ENCODE peak calls at places on chromosomes 2 and 18, in nine cellular contexts. J is GM23338; Z is GM23248; Y is GM12878; P is body of pancreas; C is left lung; X is HCT116; I is CD8-positive, alpha-beta T cell; W is left ventricle myocardium inferior. L is an unnamed sample. For H3K36me3, the result is how much of the 10 kb centered on the place peaks cover.

GRCh38 chr2:133667085-133667484 is 98.8 kb upstream of the NCKAP5 start:
- DNase-seq in I (no peak), W (no peak), Y (no peak), J (no peak), X (no peak), Z (peak), C (no peak), P (no peak), L (peak)

GRCh38 chr2:205411558-205411957 is 270.7 kb upstream of the NRP2 start:
- DNase-seq in W (no peak), Y (no peak), I (no peak), Z (no peak), X (no peak), J (no peak), C (no peak), P (peak), L (no peak)

GRCh38 chr2:44941551-44942234 is at the start of gene SIX3:
- DNase-seq in X (peak), W (no peak), C (no peak), Y (no peak), P (peak), J (peak), I (no peak), Z (peak), L (no peak)

GRCh38 chr2:213247566-213247965 is 36.7 kb upstream of the SPAG16 start:
- DNase-seq in X (no peak), C (no peak), J (no peak), P (no peak), W (no peak), I (no peak), Z (peak), Y (no peak), L (no peak)

GRCh38 chr18:70165936-70166335 is 39.6 kb downstream of the RTTN start:
- DNase-seq in P (no peak), I (no peak), Z (no peak), C (no peak), W (no peak), X (no peak), Y (peak), J (no peak), L (no peak)

GRCh38 chr2:152499411-152499810 is 164.4 kb downstream of the FMNL2 start:
- DNase-seq in W (no peak), C (no peak), I (no peak), Z (peak), X (no peak), P (no peak), J (no peak), Y (no peak), L (no peak)

GRCh38 chr2:60386436-60386835 is 167.0 kb downstream of the BCL11A start:
- DNase-seq in W (no peak), P (no peak), C (no peak), X (no peak), Y (no peak), I (no peak), Z (no peak), J (no peak), L (peak)

GRCh38 chr2:120738786-120739771 is 3.4 kb downstream of the GLI2 start:
- DNase-seq in C (no peak), W (no peak), Y (no peak), J (peak), P (no peak), I (peak), X (no peak), Z (no peak), L (no peak)

GRCh38 chr2:201271917-201272316 is 11.6 kb downstream of the CASP8 start:
- DNase-seq in X (no peak), J (no peak), C (no peak), W (no peak), P (no peak), Z (no peak), I (no peak), Y (no peak), L (no peak)

GRCh38 chr18:433960-434359 is 66.5 kb downstream of the COLEC12 start:
- DNase-seq in X (no peak), W (no peak), J (no peak), I (no peak), C (no peak), Z (peak), Y (no peak), P (no peak), L (no peak)

GRCh38 chr2:239526038-239526437 is 125.2 kb upstream of the HDAC4 start:
- DNase-seq in P (no peak), C (no peak), X (no peak), Y (no peak), J (no peak), I (no peak), Z (no peak), W (no peak), L (no peak)

GRCh38 chr2:159755788-159756187 is 42.2 kb downstream of the CD302 start:
- DNase-seq in Y (no peak), J (peak), P (no peak), C (no peak), I (no peak), W (no peak), X (peak), Z (peak), L (peak)

GRCh38 chr2:207711750-207712487 is 479 bp downstream of the CCNYL1 start:
- DNase-seq in J (peak), X (no peak), C (peak), Z (peak), W (peak), I (peak), P (peak), Y (no peak), L (peak)

GRCh38 chr2:190637903-190638618 is 10.8 kb upstream of the NAB1 start:
- DNase-seq in X (no peak), J (no peak), W (peak), Y (no peak), C (no peak), I (no peak), P (peak), Z (peak), L (peak)

GRCh38 chr2:237486819-237487448 is at the start of gene MLPH:
- DNase-seq in I (no peak), W (peak), Z (peak), J (peak), C (peak), X (no peak), P (peak), Y (no peak), L (no peak)

GRCh38 chr2:23594079-23594494 is 209.1 kb downstream of the KLHL29 start:
- DNase-seq in X (no peak), W (no peak), I (no peak), P (peak), J (no peak), C (no peak), Y (no peak), Z (no peak), L (no peak)

GRCh38 chr2:101777337-101777736 is 79.8 kb downstream of the MAP4K4 start:
- DNase-seq in Z (no peak), P (no peak), J (no peak), X (no peak), W (no peak), I (no peak), Y (no peak), C (no peak), L (no peak)

GRCh38 chr2:239811806-239812560 is 213.2 kb downstream of the NDUFA10 start:
- DNase-seq in J (no peak), Z (no peak), X (no peak), W (no peak), C (no peak), I (no peak), P (no peak), Y (no peak), L (no peak)

GRCh38 chr2:176677746-176678145 is 408.5 kb downstream of the MTX2 start:
- DNase-seq in J (no peak), I (no peak), W (no peak), P (no peak), Z (peak), Y (no peak), X (no peak), C (no peak), L (no peak)

GRCh38 chr2:97870396-97870843 is 125.3 kb downstream of the TMEM131 start:
- DNase-seq in J (no peak), C (no peak), W (no peak), Z (peak), Y (peak), P (no peak), X (peak), I (peak), L (peak)

GRCh38 chr2:21310493-21310892 is 186.7 kb downstream of the TDRD15 start:
- DNase-seq in I (no peak), Z (no peak), W (no peak), J (no peak), C (no peak), P (no peak), X (no peak), Y (no peak), L (no peak)

GRCh38 chr18:46167971-46168370 is 63.8 kb downstream of the HAUS1 start:
- DNase-seq in J (peak), Z (no peak), Y (peak), W (no peak), P (no peak), X (no peak), C (no peak), I (peak), L (no peak)

GRCh38 chr2:119429225-119430000 is 2.2 kb upstream of the TMEM37 start:
- DNase-seq in I (no peak), Y (peak), W (no peak), P (no peak), X (no peak), Z (peak), C (no peak), J (no peak), L (no peak)

GRCh38 chr2:156653670-156654069 is 217.5 kb downstream of the GPD2 start:
- DNase-seq in I (no peak), W (no peak), C (no peak), J (no peak), P (no peak), X (no peak), Y (no peak), Z (no peak), L (no peak)

GRCh38 chr2:46481541-46482193 is 2.3 kb downstream of the TMEM247 start:
- DNase-seq in W (no peak), Z (peak), I (no peak), P (no peak), X (no peak), C (no peak), J (no peak), Y (no peak), L (peak)

GRCh38 chr2:195737531-195738162 is 80.6 kb downstream of the SLC39A10 start:
- DNase-seq in X (no peak), Z (peak), I (no peak), C (no peak), W (no peak), P (no peak), J (no peak), Y (no peak), L (no peak)

GRCh38 chr2:95006661-95007060 is 18.8 kb upstream of the MAL start:
- DNase-seq in C (no peak), Z (no peak), I (no peak), P (no peak), W (no peak), J (no peak), Y (no peak), X (no peak), L (no peak)

GRCh38 chr2:134459706-134460406 is 206.0 kb downstream of the MGAT5 start:
- DNase-seq in Z (no peak), X (no peak), W (no peak), P (no peak), C (no peak), I (no peak), Y (no peak), J (no peak), L (no peak)

GRCh38 chr2:234996041-234996440 is 44.2 kb downstream of the SH3BP4 start:
- DNase-seq in I (no peak), C (no peak), J (peak), Z (no peak), Y (no peak), X (no peak), P (no peak), W (no peak), L (no peak)

GRCh38 chr2:11744631-11745394 is 1.6 kb upstream of the LPIN1 start:
- DNase-seq in Z (peak), P (peak), W (peak), X (peak), C (no peak), Y (no peak), J (peak), I (no peak), L (peak)

GRCh38 chr2:72255540-72255939 is 107.9 kb upstream of the CYP26B1 start:
- DNase-seq in I (no peak), Y (no peak), J (no peak), P (no peak), W (no peak), Z (no peak), C (no peak), X (no peak), L (no peak)

GRCh38 chr18:23547306-23547705 is 39.0 kb downstream of the NPC1 start:
- DNase-seq in P (no peak), I (no peak), Y (no peak), Z (no peak), J (no peak), C (no peak), W (no peak), X (peak), L (no peak)

GRCh38 chr2:199261221-199261620 is 196.5 kb downstream of the SATB2 start:
- DNase-seq in C (no peak), I (no peak), Y (no peak), Z (peak), J (no peak), P (no peak), W (no peak), X (peak), L (peak)

GRCh38 chr2:131081190-131081589 is 12.1 kb downstream of the FAM168B start:
- DNase-seq in C (no peak), Z (no peak), W (no peak), X (no peak), Y (no peak), P (no peak), J (no peak), I (no peak), L (no peak)

DNA sequence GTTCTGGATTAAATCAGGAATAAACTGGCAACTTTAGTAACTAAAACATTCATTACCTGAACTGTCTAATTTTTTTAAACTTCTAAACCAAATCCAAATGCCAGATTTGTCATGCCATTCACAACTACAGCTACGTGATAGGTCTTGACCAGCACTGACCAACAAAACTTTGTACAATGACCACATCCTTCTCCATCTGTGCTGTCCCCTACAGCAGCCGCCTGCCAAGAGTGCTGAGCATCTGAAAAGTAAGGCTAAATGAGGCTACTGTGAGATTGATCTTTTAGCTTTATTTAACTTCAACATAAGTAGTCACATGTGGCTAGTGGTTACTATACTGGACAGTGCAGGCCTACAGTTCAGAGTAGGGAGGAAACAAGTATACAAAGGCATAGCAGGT is 7.6 kb downstream of the FAM168B start:
- DNase-seq in X (no peak), Z (peak), I (no peak), J (no peak), C (no peak), P (no peak), Y (no peak), W (no peak), L (no peak)
- H3K36me3 ChIP-seq in X (under half), Z (under half), I (under half), J (under half), C (under half), P (under half), Y (under half), W (half or more), L (under half)

GRCh38 chr2:178238750-178239149 is 44.4 kb downstream of the OSBPL6 start:
- DNase-seq in X (no peak), J (no peak), I (no peak), Y (no peak), C (no peak), P (no peak), Z (no peak), W (no peak), L (no peak)

GRCh38 chr2:178238144-178238521 is 43.8 kb downstream of the OSBPL6 start:
- DNase-seq in W (no peak), I (no peak), P (no peak), J (no peak), C (no peak), Y (no peak), Z (peak), X (no peak), L (peak)

GRCh38 chr2:178233428-178233827 is 39.1 kb downstream of the OSBPL6 start:
- DNase-seq in J (no peak), I (no peak), Z (peak), X (no peak), C (no peak), W (no peak), Y (no peak), P (no peak), L (no peak)

GRCh38 chr2:178234648-178235047 is 40.3 kb downstream of the OSBPL6 start:
- DNase-seq in C (no peak), W (no peak), X (no peak), Y (no peak), P (no peak), J (no peak), I (no peak), Z (peak), L (no peak)

DNA sequence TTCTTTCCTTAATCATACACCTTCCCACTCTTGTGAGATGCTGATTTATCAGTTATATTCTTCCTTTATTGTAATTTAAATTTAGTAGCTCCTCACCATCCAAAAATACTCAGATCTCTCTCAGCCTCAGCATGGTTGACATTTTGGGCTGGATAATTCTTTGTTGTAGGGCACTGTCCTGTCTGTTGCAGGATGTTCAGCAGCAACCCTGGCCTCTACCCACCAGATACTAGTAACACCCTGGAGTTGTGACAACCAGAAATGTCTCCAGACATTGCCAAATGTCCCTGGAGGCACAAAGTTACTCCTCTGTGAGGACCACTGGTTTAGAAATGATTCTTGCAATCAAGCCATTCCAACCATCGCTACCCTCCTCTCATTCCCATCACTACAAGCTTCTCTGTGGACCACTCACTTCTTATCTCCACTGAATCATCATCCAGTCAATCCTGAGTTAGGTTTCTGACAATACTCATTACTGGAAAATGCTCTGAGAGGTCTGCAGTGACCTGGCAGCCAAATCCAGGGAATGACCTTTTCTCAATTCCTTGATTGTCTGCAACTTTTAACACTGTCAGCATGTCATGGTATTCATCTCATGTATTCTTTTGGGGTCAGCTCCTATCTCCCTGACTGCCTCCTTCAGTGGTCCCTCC is 43.3 kb downstream of the OSBPL6 start:
- DNase-seq in P (no peak), Y (no peak), I (no peak), J (no peak), C (no peak), W (no peak), X (no peak), Z (peak), L (peak)
- H3K27ac ChIP-seq in P (no peak), Y (no peak), I (no peak), J (no peak), C (no peak), W (no peak), X (no peak), Z (no peak), L (peak)

GRCh38 chr2:48948400-48949110 is 193.0 kb upstream of the LHCGR start:
- DNase-seq in P (no peak), Y (no peak), X (no peak), C (no peak), W (no peak), J (no peak), I (no peak), Z (no peak), L (no peak)

GRCh38 chr2:48954311-48954710 is 198.8 kb upstream of the LHCGR start:
- DNase-seq in X (no peak), I (no peak), C (no peak), Z (no peak), Y (no peak), W (no peak), P (no peak), J (no peak), L (no peak)

GRCh38 chr2:48954935-48955334 is 199.4 kb downstream of the FSHR start:
- DNase-seq in W (no peak), C (no peak), X (no peak), P (no peak), J (no peak), Z (no peak), Y (no peak), I (no peak), L (no peak)

GRCh38 chr2:48952614-48953013 is 197.1 kb upstream of the LHCGR start:
- DNase-seq in X (no peak), J (no peak), Z (no peak), Y (no peak), C (no peak), I (no peak), P (no peak), W (no peak), L (no peak)

GRCh38 chr2:48952071-48952604 is 196.6 kb upstream of the LHCGR start:
- DNase-seq in P (no peak), Z (no peak), J (no peak), I (no peak), X (no peak), W (no peak), C (no peak), Y (no peak), L (no peak)
- H3K36me3 ChIP-seq in P (under half), Z (under half), J (under half), I (under half), X (under half), W (under half), C (under half), Y (under half), L (under half)

GRCh38 chr2:74528600-74529356 is 728 bp downstream of the AUP1 start:
- DNase-seq in P (no peak), I (no peak), J (no peak), C (no peak), X (no peak), Y (no peak), Z (no peak), W (no peak), L (no peak)
- H3K27ac ChIP-seq in P (peak), I (peak), J (peak), C (peak), X (peak), Y (peak), Z (peak), W (peak), L (peak)

DNA sequence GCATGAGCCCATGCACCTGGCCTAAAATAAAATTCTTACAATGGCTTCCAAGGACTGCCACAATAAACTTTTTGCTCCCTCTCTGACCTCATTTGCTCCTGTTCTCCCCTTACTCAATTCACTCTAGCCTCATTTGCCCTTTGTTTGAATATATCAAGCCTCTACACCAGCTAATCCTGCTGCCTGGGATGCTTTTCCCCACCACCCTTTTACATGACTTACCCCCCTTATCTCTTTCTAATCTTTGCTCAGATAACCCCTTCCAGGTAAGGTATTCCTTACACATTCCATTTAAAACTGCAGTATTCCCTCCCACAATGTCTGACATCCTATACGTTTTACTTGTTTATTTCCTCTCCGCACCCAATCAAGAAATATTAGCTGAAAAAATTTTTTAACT is 22.7 kb downstream of the IMMT start:
- DNase-seq in Y (no peak), X (no peak), I (no peak), J (no peak), C (no peak), W (no peak), P (no peak), Z (no peak), L (no peak)
- H3K36me3 ChIP-seq in Y (under half), X (under half), I (under half), J (under half), C (under half), W (half or more), P (under half), Z (under half), L (under half)

GRCh38 chr2:96152301-96153165 is 7.3 kb upstream of the DUSP2 start:
- DNase-seq in I (no peak), P (peak), C (peak), W (no peak), Z (no peak), X (no peak), J (no peak), Y (no peak), L (no peak)
- H3K27ac ChIP-seq in I (no peak), P (no peak), C (no peak), W (no peak), Z (no peak), X (no peak), J (no peak), Y (no peak), L (no peak)

DNA sequence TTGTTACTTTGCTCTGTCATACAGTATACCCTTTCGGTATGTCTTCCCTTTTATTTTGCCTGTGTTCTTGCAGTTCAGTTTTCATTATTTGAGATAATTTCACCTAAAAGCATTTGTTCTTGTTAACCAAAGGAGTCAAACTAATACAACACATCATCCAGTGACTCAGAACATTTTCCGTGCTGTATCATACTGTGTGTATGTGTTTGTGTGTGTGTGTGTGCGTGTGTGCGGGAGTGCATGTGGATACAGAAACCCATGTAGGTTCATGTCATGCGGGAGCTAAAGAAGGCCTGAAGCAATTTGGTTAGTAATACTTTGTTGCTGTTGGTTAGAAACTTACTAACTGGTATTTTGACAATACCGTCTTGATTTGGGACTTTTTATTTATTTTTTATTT is 60.0 kb downstream of the CEP192 start:
- DNase-seq in J (no peak), Y (no peak), C (no peak), W (no peak), I (no peak), P (no peak), Z (peak), X (no peak), L (no peak)
- H3K36me3 ChIP-seq in J (under half), Y (half or more), C (under half), W (half or more), I (under half), P (under half), Z (under half), X (half or more), L (under half)

L was measured in brain microvascular endothelial cell.